ENCODE peak calls at places on chromosomes 7 and 10, in eight cellular contexts. N is OCI-LY7; J is type B pancreatic cell; C is neural progenitor cell; U is psoas muscle; Q is fibroblast of pulmonary artery; X is CD4-positive, alpha-beta T cell; G is GM20000. R is an unnamed sample.

GRCh38 chr7:100688593-100688860 is 5.5 kb downstream of the GIGYF1 start:
- DNase-seq in N (no peak), J (no peak), C (no peak), U (peak; percentile 19), Q (no peak), X (no peak), G (no peak), R (no peak)

GRCh38 chr10:22712246-22712958 is 2.0 kb downstream of the PIP4K2A start:
- DNase-seq in N (no peak), J (no peak), C (no peak), U (no peak), Q (peak; percentile 55), X (no peak), G (no peak), R (no peak)

GRCh38 chr10:4281207-4281825 is 496.3 kb upstream of the KLF6 start:
- DNase-seq in N (no peak), J (no peak), C (no peak), U (no peak), Q (peak; percentile 13), X (no peak), G (no peak), R (no peak)

GRCh38 chr10:123790132-123790885 is 101.3 kb downstream of the CPXM2 start:
- DNase-seq in N (no peak), J (peak; percentile 18), C (no peak), U (no peak), Q (no peak), X (no peak), G (no peak), R (no peak)

GRCh38 chr7:10655031-10655430 is 318.6 kb upstream of the PHF14 start:
- DNase-seq in N (no peak), J (no peak), C (no peak), U (no peak), Q (no peak), X (no peak), G (no peak), R (no peak)

GRCh38 chr10:6033954-6034353 is 28.2 kb downstream of the IL2RA start:
- DNase-seq in N (no peak), J (no peak), C (no peak), U (no peak), Q (no peak), X (no peak), G (no peak), R (peak; percentile 3)

GRCh38 chr10:60290558-60290957 is 99.1 kb downstream of the ANK3 start:
- DNase-seq in N (no peak), J (no peak), C (peak; percentile 9), U (no peak), Q (no peak), X (no peak), G (no peak), R (no peak)

GRCh38 chr10:110448682-110449418 is 48.9 kb upstream of the DUSP5 start:
- DNase-seq in N (no peak), J (no peak), C (no peak), U (no peak), Q (no peak), X (no peak), G (no peak), R (no peak)

GRCh38 chr7:28132959-28133745 is 47.4 kb downstream of the JAZF1 start:
- DNase-seq in N (no peak), J (no peak), C (no peak), U (no peak), Q (no peak), X (no peak), G (no peak), R (no peak)

GRCh38 chr10:102451105-102451969 is at the start of gene C10orf95:
- DNase-seq in N (no peak), J (no peak), C (no peak), U (no peak), Q (no peak), X (no peak), G (no peak), R (peak; percentile 41)

GRCh38 chr7:76069238-76069638 is 21.3 kb downstream of the MDH2 start:
- DNase-seq in N (no peak), J (no peak), C (peak; percentile 44), U (peak; percentile 89), Q (peak; percentile 93), X (no peak), G (peak; percentile 15), R (peak; percentile 19)

GRCh38 chr7:5629941-5630340 is 151.5 kb downstream of the RNF216 start:
- DNase-seq in N (no peak), J (no peak), C (no peak), U (peak; percentile 40), Q (peak; percentile 57), X (peak; percentile 19), G (no peak), R (peak; percentile 82)

GRCh38 chr10:94735197-94735596 is 27.3 kb upstream of the CYP2C19 start:
- DNase-seq in N (no peak), J (no peak), C (no peak), U (no peak), Q (no peak), X (no peak), G (no peak), R (no peak)

GRCh38 chr7:115678049-115678982 is 352.2 kb downstream of the TFEC start:
- DNase-seq in N (no peak), J (no peak), C (no peak), U (no peak), Q (peak; percentile 16), X (no peak), G (no peak), R (no peak)

GRCh38 chr10:28952523-28952922 is 275.2 kb downstream of the BAMBI start:
- DNase-seq in N (no peak), J (no peak), C (no peak), U (no peak), Q (no peak), X (no peak), G (no peak), R (no peak)

GRCh38 chr10:47231414-47231813 is 68.6 kb upstream of the GDF10 start:
- DNase-seq in N (no peak), J (no peak), C (no peak), U (no peak), Q (no peak), X (no peak), G (no peak), R (no peak)

GRCh38 chr7:39745320-39745719 is 121.9 kb downstream of the RALA start:
- DNase-seq in N (no peak), J (no peak), C (no peak), U (no peak), Q (no peak), X (no peak), G (no peak), R (no peak)

GRCh38 chr10:100614416-100614815 is 78.7 kb downstream of the HIF1AN start:
- DNase-seq in N (no peak), J (no peak), C (peak; percentile 21), U (no peak), Q (no peak), X (no peak), G (no peak), R (no peak)

GRCh38 chr10:124035306-124035927 is 58.0 kb downstream of the CHST15 start:
- DNase-seq in N (peak; percentile 45), J (no peak), C (no peak), U (no peak), Q (no peak), X (no peak), G (no peak), R (no peak)

GRCh38 chr7:1520574-1521234 is 9.8 kb upstream of the MAFK start:
- DNase-seq in N (no peak), J (no peak), C (no peak), U (no peak), Q (peak; percentile 91), X (no peak), G (no peak), R (no peak)

GRCh38 chr10:4931587-4931986 is 31.6 kb upstream of the AKR1C1 start:
- DNase-seq in N (no peak), J (no peak), C (no peak), U (no peak), Q (no peak), X (no peak), G (no peak), R (no peak)

GRCh38 chr10:96491303-96491702 is 22.4 kb downstream of the TLL2 start:
- DNase-seq in N (peak; percentile 19), J (no peak), C (no peak), U (no peak), Q (peak; percentile 7), X (no peak), G (no peak), R (no peak)
- TF ChIP-seq CTCF in N (peak; percentile 65), J (peak; percentile 47), C (peak; percentile 37), U (peak; percentile 39), Q (peak; percentile 10), X (no peak), G (peak; percentile 7), R (no peak)

GRCh38 chr7:74655785-74656420 is 1.6 kb upstream of the GTF2I start:
- DNase-seq in N (no peak), J (no peak), C (no peak), U (no peak), Q (no peak), X (no peak), G (no peak), R (no peak)
- TF ChIP-seq CTCF in N (no peak), J (no peak), C (no peak), U (no peak), Q (no peak), X (no peak), G (no peak), R (no peak)

DNA sequence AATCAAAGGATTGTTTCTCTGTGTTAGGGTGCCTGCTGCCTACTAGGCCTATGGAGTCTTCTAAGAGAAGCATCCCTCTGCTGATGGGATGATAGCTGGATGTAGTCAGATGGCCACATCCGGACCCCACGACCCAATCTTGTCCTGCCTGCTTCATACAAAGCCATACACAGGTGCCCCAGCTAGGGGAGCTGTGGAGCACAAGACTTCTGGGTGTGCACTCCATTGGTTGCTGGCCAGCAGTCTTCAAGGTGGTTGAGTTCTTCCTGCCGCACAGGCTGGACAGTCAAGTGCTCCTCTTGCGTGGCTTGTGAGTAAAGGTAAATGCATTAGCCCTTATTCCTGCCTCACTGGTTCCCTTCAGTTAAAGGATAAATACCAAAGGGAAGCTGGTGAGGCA is 120.2 kb downstream of the TEX36 start:
- DNase-seq in N (no peak), J (no peak), C (no peak), U (no peak), Q (no peak), X (no peak), G (no peak), R (peak; percentile 2)
- TF ChIP-seq CTCF in N (no peak), J (peak; percentile 24), C (peak; percentile 27), U (no peak), Q (no peak), X (no peak), G (no peak), R (no peak)

DNA sequence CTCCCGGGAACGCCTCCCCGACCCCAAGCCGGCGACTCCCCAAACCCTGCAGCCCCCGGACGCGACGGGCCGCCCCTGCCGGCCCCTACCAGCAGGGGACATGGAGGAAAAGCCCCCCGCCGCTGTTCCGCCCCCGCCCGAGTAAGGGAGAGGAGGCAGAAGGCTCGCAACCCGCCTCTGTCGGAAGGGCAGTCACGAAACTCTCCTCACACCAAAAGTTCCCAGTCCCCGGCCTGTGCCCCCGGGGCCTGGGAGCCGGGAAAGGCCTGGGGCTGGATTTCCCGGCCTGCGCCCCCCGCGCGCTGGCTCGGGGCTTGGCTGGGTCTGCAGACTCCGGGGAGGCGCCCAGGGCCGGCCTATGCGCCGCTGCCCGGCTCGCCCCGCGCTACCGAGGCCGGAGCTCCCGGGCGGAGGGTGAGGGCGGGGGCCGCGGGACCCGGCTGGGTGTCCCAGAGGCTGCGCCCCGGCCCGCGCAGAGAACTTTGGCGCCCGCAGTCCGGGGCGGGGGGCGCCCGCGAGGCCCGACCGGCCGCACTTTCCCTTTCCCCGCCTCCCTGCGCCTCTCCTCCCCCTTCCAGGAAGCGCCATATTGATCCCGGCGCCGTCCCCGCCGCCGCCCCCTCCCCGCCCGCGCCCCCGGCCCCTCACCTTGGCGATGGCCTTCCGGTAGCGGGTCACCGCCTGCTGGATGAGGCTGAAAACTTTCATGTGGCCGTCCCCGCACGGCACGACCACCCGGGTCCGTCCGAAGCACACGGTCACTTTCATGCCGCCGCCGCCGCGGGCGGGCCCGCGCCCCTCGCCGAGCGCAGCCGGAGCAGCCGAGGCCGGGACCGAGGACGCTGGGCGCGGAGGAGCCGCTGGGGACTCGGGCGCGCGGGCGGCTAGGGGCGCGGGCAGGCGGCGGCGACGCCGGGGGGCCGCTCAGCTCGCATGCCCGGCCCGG is 595 bp downstream of the PARD3 start:
- DNase-seq in N (no peak), J (peak; percentile 76), C (peak; percentile 80), U (peak; percentile 69), Q (no peak), X (no peak), G (peak; percentile 77), R (no peak)
- TF ChIP-seq CTCF in N (no peak), J (peak; percentile 37), C (no peak), U (no peak), Q (no peak), X (no peak), G (no peak), R (no peak)

R was measured in activated CD8-positive, alpha-beta T cell treated with anti-CD3 and anti-CD28 coated beads for 36 hours.